ENCODE peak calls at places on chromosome X, in four cellular contexts. U is astrocyte, J is esophagus squamous epithelium, I is colonic mucosa. Y is an unnamed sample.
A peak's percentile ranks its signal among the peaks of the same experiment; 100 is the strongest.

GRCh38 chrX:54786972-54787371 is 11.1 kb downstream of the ITIH6 start:
- DNase-seq in U (no peak), J (no peak), I (peak; percentile 28), Y (no peak)

GRCh38 chrX:70754169-70754843 is 154.2 kb downstream of the TEX11 start:
- DNase-seq in U (no peak), J (no peak), I (no peak), Y (no peak)

GRCh38 chrX:38539748-38540147 is 21.6 kb upstream of the TSPAN7 start:
- DNase-seq in U (no peak), J (no peak), I (no peak), Y (no peak)

GRCh38 chrX:70434914-70435586 is 9.6 kb upstream of the DLG3 start:
- DNase-seq in U (peak; percentile 43), J (no peak), I (no peak), Y (peak; percentile 82)

GRCh38 chrX:46407753-46408130 is 137.5 kb downstream of the ZNF674 start:
- DNase-seq in U (peak; percentile 23), J (no peak), I (no peak), Y (no peak)

GRCh38 chrX:143378851-143379250 is 138.4 kb downstream of the SPANXN3 start:
- DNase-seq in U (no peak), J (no peak), I (no peak), Y (no peak)

GRCh38 chrX:6021316-6022091 is 207.2 kb downstream of the NLGN4X start:
- DNase-seq in U (peak; percentile 21), J (no peak), I (peak; percentile 38), Y (no peak)

GRCh38 chrX:39907964-39908616 is 189.7 kb downstream of the BCOR start:
- DNase-seq in U (peak; percentile 93), J (no peak), I (no peak), Y (peak; percentile 90)

GRCh38 chrX:69285881-69286545 is 120.8 kb upstream of the PJA1 start:
- DNase-seq in U (no peak), J (no peak), I (peak; percentile 63), Y (peak; percentile 73)

GRCh38 chrX:127708155-127708554 is 344.0 kb downstream of the ACTRT1 start:
- DNase-seq in U (no peak), J (no peak), I (no peak), Y (no peak)

GRCh38 chrX:34875204-34875603 is 67.4 kb upstream of the FAM47B start:
- DNase-seq in U (peak; percentile 63), J (no peak), I (no peak), Y (no peak)

GRCh38 chrX:13131511-13132137 is 87.2 kb upstream of the FAM9C start:
- DNase-seq in U (no peak), J (no peak), I (no peak), Y (no peak)

GRCh38 chrX:85611926-85612325 is 232.5 kb upstream of the POF1B start:
- DNase-seq in U (peak; percentile 0), J (no peak), I (no peak), Y (no peak)

GRCh38 chrX:15206306-15206705 is 63.6 kb downstream of the ASB9 start:
- DNase-seq in U (no peak), J (no peak), I (no peak), Y (no peak)

GRCh38 chrX:136764206-136764605 is 16.5 kb downstream of the ARHGEF6 start:
- DNase-seq in U (no peak), J (no peak), I (no peak), Y (no peak)

GRCh38 chrX:40237745-40238178 is 140.0 kb upstream of the BCOR start:
- DNase-seq in U (no peak), J (no peak), I (no peak), Y (no peak)

GRCh38 chrX:104419211-104419610 is 146.8 kb upstream of the IL1RAPL2 start:
- DNase-seq in U (peak; percentile 77), J (no peak), I (no peak), Y (no peak)

DNA sequence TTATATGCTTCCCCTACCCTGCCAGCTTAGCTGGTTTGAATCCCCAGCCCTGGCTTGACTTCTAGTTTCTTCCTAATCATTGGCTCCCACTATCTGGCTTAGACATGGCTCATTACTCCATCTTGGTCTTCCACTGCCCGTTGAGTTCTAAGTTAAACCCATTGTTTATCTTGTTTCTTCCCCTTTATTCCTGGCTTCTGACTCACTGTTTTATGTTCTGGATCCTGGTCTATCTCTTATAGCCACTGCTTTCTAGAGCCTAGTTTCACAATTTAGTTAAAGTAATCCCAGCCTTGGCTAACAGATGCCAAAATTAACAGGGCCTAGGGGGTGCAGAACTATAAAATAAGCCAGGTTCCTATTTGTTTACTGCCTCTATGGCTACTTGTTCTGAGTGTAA is 120.9 kb downstream of the ARHGEF9 start:
- DNase-seq in U (no peak), J (no peak), I (no peak), Y (no peak)
- H3K9me3 ChIP-seq in U (no peaks in the 10 kb centered on the region), J (no peaks in the 10 kb centered on the region), I (no peaks in the 10 kb centered on the region), Y (no peaks in the 10 kb centered on the region)

GRCh38 chrX:82029571-82030218 is 827.8 kb downstream of the SH3BGRL start:
- DNase-seq in U (no peak), J (no peak), I (no peak), Y (no peak)
- H3K9me3 ChIP-seq in U (no peaks in the 10 kb centered on the region), J (no peaks in the 10 kb centered on the region), I (no peaks in the 10 kb centered on the region), Y (no peaks in the 10 kb centered on the region)

GRCh38 chrX:7378406-7378805 is 230.5 kb upstream of the PUDP start:
- DNase-seq in U (no peak), J (no peak), I (no peak), Y (no peak)

GRCh38 chrX:7372843-7373525 is 225.0 kb upstream of the PUDP start:
- DNase-seq in U (peak; percentile 22), J (no peak), I (no peak), Y (no peak)
- H3K9me3 ChIP-seq in U (no peaks in the 10 kb centered on the region), J (no peaks in the 10 kb centered on the region), I (no peaks in the 10 kb centered on the region), Y (no peaks in the 10 kb centered on the region)

DNA sequence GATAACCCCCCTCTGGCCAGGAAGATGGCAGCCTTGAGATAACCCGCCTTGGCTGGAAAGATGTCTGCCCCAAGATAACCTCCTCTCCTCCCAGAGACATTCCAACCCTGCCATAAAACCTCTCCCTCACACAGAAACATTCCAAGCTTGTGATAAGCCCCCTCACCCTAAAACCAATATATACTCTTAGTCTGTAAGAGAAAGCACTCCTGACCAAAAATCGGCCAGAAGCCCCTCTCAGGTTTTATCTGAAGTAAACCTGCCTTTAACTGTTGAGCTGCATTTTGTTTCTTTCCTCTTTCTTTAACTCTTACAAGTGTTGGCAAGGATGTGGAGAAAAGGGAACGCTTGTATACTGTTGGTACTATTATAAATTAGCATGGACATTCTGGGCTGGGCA is 8.5 kb downstream of the ERCC6L start:
- DNase-seq in U (no peak), J (no peak), I (no peak), Y (no peak)
- H3K9me3 ChIP-seq in U (no peaks in the 10 kb centered on the region), J (no peaks in the 10 kb centered on the region), I (no peaks in the 10 kb centered on the region), Y (no peaks in the 10 kb centered on the region)

GRCh38 chrX:151871244-151871643 is 41.4 kb upstream of the MAGEA4 start:
- DNase-seq in U (peak; percentile 92), J (no peak), I (no peak), Y (no peak)
- H3K9me3 ChIP-seq in U (no peaks in the 10 kb centered on the region), J (no peaks in the 10 kb centered on the region), I (no peaks in the 10 kb centered on the region), Y (no peaks in the 10 kb centered on the region)

GRCh38 chrX:12128017-12128416 is 10.3 kb upstream of the FRMPD4 start:
- DNase-seq in U (no peak), J (no peak), I (no peak), Y (no peak)
- H3K9me3 ChIP-seq in U (no peaks in the 10 kb centered on the region), J (no peaks in the 10 kb centered on the region), I (no peaks in the 10 kb centered on the region), Y (no peaks in the 10 kb centered on the region)

GRCh38 chrX:151701071-151701470 is 5.8 kb downstream of the PRRG3 start:
- DNase-seq in U (no peak), J (no peak), I (no peak), Y (no peak)

GRCh38 chrX:151700581-151700980 is 5.3 kb downstream of the PRRG3 start:
- DNase-seq in U (no peak), J (no peak), I (no peak), Y (no peak)

GRCh38 chrX:151698485-151698884 is 3.2 kb downstream of the PRRG3 start:
- DNase-seq in U (no peak), J (no peak), I (no peak), Y (no peak)

GRCh38 chrX:151701531-151701930 is 6.3 kb downstream of the PRRG3 start:
- DNase-seq in U (no peak), J (no peak), I (no peak), Y (no peak)

DNA sequence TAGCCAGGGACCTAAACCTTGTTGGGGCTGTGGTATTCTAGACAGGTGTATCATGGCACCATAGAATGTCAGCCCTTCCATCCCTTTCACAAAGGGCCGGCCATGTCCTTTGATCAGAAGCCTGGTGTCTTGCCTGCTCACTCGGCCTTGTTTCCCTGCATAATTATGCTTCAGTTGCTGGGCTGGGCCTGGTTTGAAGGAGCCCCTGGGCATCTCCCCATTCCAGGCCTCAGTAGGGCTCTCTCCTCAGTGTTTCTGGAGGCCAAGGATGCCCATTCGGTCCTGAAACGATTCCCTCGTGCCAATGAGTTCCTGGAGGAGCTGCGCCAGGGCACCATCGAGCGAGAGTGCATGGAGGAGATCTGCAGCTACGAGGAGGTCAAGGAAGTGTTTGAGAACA is 4.5 kb downstream of the PRRG3 start:
- DNase-seq in U (no peak), J (no peak), I (no peak), Y (no peak)
- H3K9me3 ChIP-seq in U (no peaks in the 10 kb centered on the region), J (no peaks in the 10 kb centered on the region), I (no peaks in the 10 kb centered on the region), Y (no peaks in the 10 kb centered on the region)

DNA sequence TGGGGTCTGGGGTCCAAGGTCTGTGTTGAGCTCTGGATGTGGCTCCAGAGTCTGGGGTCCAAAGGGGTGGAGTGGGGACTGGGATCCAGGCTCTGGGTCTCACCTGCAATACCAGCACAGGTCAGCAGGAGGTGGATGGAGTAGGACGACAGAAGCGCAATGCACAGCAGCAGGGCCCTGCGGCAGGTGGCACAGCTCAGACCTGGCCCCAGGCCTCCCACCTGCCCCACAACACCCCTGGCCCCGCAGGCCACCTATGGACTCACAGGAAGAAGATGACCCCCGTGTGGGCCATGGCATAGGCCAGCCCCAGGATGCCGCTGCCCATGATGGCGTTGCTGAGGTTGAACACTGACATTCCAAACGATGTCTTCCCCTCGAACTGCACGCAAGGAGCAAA is 3.4 kb downstream of the SLC38A5 start:
- DNase-seq in U (no peak), J (no peak), I (no peak), Y (no peak)
- H3K9me3 ChIP-seq in U (no peaks in the 10 kb centered on the region), J (no peaks in the 10 kb centered on the region), I (no peaks in the 10 kb centered on the region), Y (no peaks in the 10 kb centered on the region)

GRCh38 chrX:155998761-155999510 is 1.4 kb downstream of the IL9R start:
- DNase-seq in U (no peak), J (no peak), I (no peak), Y (no peak)
- H3K9me3 ChIP-seq in U (peaks cover 12% of the 10 kb centered on the region), J (no peaks in the 10 kb centered on the region), I (no peaks in the 10 kb centered on the region), Y (no peaks in the 10 kb centered on the region)

DNA sequence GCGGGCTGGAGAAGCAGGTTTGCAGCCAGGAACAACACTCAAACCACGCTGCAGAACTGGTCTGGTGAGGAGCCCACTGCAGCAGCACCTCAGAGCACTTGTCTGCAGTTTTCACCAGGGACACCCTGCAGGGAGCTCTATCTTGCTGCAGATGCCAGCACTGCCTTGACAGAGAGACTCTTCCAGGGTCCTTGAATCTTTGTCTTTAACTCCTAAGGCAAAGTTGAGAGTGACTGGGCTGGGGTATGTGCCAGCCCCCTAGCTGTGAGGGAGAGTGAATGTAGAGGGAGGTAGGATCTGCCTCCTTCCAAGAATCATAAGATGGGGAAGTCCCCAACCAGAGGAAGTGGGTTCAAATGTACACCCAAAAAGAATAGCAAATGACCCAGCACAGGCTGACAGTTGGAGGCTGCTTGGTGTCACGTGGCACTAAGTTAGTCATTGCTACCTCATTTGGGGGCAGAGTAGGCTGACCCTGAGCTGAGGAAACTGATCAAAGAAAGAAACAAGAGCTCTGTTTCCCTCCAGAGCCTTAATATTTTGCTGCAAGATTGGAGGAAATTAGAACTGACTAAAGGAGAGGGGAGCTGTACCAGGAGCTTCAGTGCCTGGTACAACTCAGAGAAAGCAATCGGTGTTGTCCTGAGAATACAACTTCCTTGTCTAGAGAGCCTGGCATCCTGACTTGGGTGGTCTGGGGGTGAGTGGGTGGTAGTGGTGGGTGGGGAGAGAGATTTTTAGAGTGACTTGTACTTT is 28.2 kb upstream of the HUWE1 start:
- DNase-seq in U (peak; percentile 54), J (no peak), I (no peak), Y (no peak)
- H3K9me3 ChIP-seq in U (no peaks in the 10 kb centered on the region), J (no peaks in the 10 kb centered on the region), I (no peaks in the 10 kb centered on the region), Y (no peaks in the 10 kb centered on the region)

Y was measured in aorta.